ENCODE peak calls at places on chromosomes 1 and 21, in four cellular contexts. One of them, this sample, is unnamed.

GRCh38 chr1:47906009-47906432 is 91.2 kb downstream of the TRABD2B start:
- DNase-seq in AG09309: no peak
- DNase-seq in WTC11: no peak
- DNase-seq in HCEC 1CT: no peak
- DNase-seq in this sample: peak

GRCh38 chr21:42644223-42645208 is 8.9 kb upstream of the PDE9A start:
- DNase-seq in AG09309: no peak
- DNase-seq in WTC11: no peak
- DNase-seq in HCEC 1CT: peak
- DNase-seq in this sample: peak

GRCh38 chr1:168717906-168718891 is 10.8 kb downstream of the DPT start:
- DNase-seq in AG09309: no peak
- DNase-seq in WTC11: no peak
- DNase-seq in HCEC 1CT: no peak
- DNase-seq in this sample: no peak

GRCh38 chr1:113805639-113806038 is 6.6 kb downstream of the RSBN1 start:
- DNase-seq in AG09309: no peak
- DNase-seq in WTC11: no peak
- DNase-seq in HCEC 1CT: no peak
- DNase-seq in this sample: no peak

GRCh38 chr1:168739908-168740307 is 10.9 kb upstream of the DPT start:
- DNase-seq in AG09309: no peak
- DNase-seq in WTC11: no peak
- DNase-seq in HCEC 1CT: no peak
- DNase-seq in this sample: no peak

GRCh38 chr1:10283318-10283984 is 73.1 kb downstream of the KIF1B start:
- DNase-seq in AG09309: no peak
- DNase-seq in WTC11: no peak
- DNase-seq in HCEC 1CT: no peak
- DNase-seq in this sample: no peak

GRCh38 chr21:33558777-33559421 is 16.1 kb downstream of the SON start:
- DNase-seq in AG09309: no peak
- DNase-seq in WTC11: no peak
- DNase-seq in HCEC 1CT: peak
- DNase-seq in this sample: no peak

GRCh38 chr21:43845386-43845785 is 19.6 kb upstream of the AGPAT3 start:
- DNase-seq in AG09309: no peak
- DNase-seq in WTC11: no peak
- DNase-seq in HCEC 1CT: no peak
- DNase-seq in this sample: no peak

GRCh38 chr1:220498188-220498587 is 29.7 kb upstream of the MARK1 start:
- DNase-seq in AG09309: no peak
- DNase-seq in WTC11: no peak
- DNase-seq in HCEC 1CT: no peak
- DNase-seq in this sample: peak

GRCh38 chr1:59020151-59020997 is 236.5 kb upstream of the JUN start:
- DNase-seq in AG09309: no peak
- DNase-seq in WTC11: no peak
- DNase-seq in HCEC 1CT: peak
- DNase-seq in this sample: peak

GRCh38 chr1:81802601-81803422 is 2.1 kb downstream of the ADGRL2 start:
- DNase-seq in AG09309: no peak
- DNase-seq in WTC11: peak
- DNase-seq in HCEC 1CT: peak
- DNase-seq in this sample: no peak

GRCh38 chr1:72827285-72827684 is 544.9 kb upstream of the NEGR1 start:
- DNase-seq in AG09309: no peak
- DNase-seq in WTC11: no peak
- DNase-seq in HCEC 1CT: peak
- DNase-seq in this sample: peak

GRCh38 chr1:236063919-236064673 is 794 bp downstream of the NID1 start:
- DNase-seq in AG09309: no peak
- DNase-seq in WTC11: peak
- DNase-seq in HCEC 1CT: peak
- DNase-seq in this sample: no peak

GRCh38 chr1:17248781-17249180 is at the start of gene PADI3:
- DNase-seq in AG09309: no peak
- DNase-seq in WTC11: peak
- DNase-seq in HCEC 1CT: no peak
- DNase-seq in this sample: no peak

GRCh38 chr1:43021547-43022474 is 63.1 kb upstream of the SLC2A1 start:
- DNase-seq in AG09309: no peak
- DNase-seq in WTC11: no peak
- DNase-seq in HCEC 1CT: no peak
- DNase-seq in this sample: no peak

GRCh38 chr1:83064589-83065242 is 934.2 kb downstream of the TTLL7 start:
- DNase-seq in AG09309: no peak
- DNase-seq in WTC11: no peak
- DNase-seq in HCEC 1CT: no peak
- DNase-seq in this sample: peak

GRCh38 chr1:20154306-20154831 is 15.2 kb downstream of the PLA2G2F start:
- DNase-seq in AG09309: no peak
- DNase-seq in WTC11: no peak
- DNase-seq in HCEC 1CT: no peak
- DNase-seq in this sample: no peak